ENCODE peak calls at places on chromosomes 6 and 20, in four cellular contexts. N is Kasumi-1, Q is neuronal stem cell, C is mammary epithelial cell. E is an unnamed sample.
A peak's percentile ranks its signal among the peaks of the same experiment; 100 is the strongest.

GRCh38 chr6:19417713-19418112 is 419.5 kb upstream of the ID4 start:
- DNase-seq in N (no peak), Q (no peak), C (peak; percentile 93), E (no peak)

GRCh38 chr6:52014391-52014790 is 73.0 kb downstream of the PKHD1 start:
- DNase-seq in N (no peak), Q (no peak), C (no peak), E (no peak)

GRCh38 chr20:15930324-15931305 is 642.6 kb downstream of the KIF16B start:
- DNase-seq in N (peak; percentile 45), Q (peak; percentile 26), C (peak; percentile 61), E (no peak)

GRCh38 chr6:43915213-43915869 is 145.3 kb downstream of the VEGFA start:
- DNase-seq in N (no peak), Q (no peak), C (no peak), E (no peak)

GRCh38 chr6:128492386-128492785 is 28.0 kb downstream of the PTPRK start:
- DNase-seq in N (no peak), Q (no peak), C (peak; percentile 55), E (no peak)

GRCh38 chr6:114085206-114085605 is 114.3 kb upstream of the HDAC2 start:
- DNase-seq in N (no peak), Q (no peak), C (no peak), E (no peak)

GRCh38 chr20:41380551-41381262 is 14.1 kb upstream of the EMILIN3 start:
- DNase-seq in N (peak; percentile 82), Q (no peak), C (no peak), E (no peak)

GRCh38 chr20:23085415-23086055 is 589 bp downstream of the CD93 start:
- DNase-seq in N (peak; percentile 84), Q (no peak), C (no peak), E (peak; percentile 71)

GRCh38 chr6:117270121-117270959 is 5.0 kb downstream of the VGLL2 start:
- DNase-seq in N (no peak), Q (no peak), C (peak; percentile 27), E (no peak)

GRCh38 chr20:10611357-10611756 is 62.4 kb downstream of the JAG1 start:
- DNase-seq in N (peak; percentile 8), Q (no peak), C (peak; percentile 57), E (no peak)

GRCh38 chr6:1761472-1761871 is 151.8 kb downstream of the FOXC1 start:
- DNase-seq in N (no peak), Q (no peak), C (peak; percentile 62), E (no peak)

GRCh38 chr6:154593122-154593521 is 82.6 kb upstream of the CNKSR3 start:
- DNase-seq in N (no peak), Q (no peak), C (no peak), E (no peak)

E was measured in KG1.